ENCODE peak calls at places on chromosomes 5 and 9, in nine cellular contexts. Z, Y, V, E, X, U, B, T and C are unnamed samples.

GRCh38 chr5:63053019-63053638 is 474.5 kb downstream of the LRRC70 start:
- DNase-seq in Z (no peak), Y (no peak), V (no peak), E (peak), X (no peak), U (no peak), B (peak), T (no peak), C (no peak)

GRCh38 chr5:4375640-4376039 is 764.5 kb upstream of the ADAMTS16 start:
- DNase-seq in Z (no peak), Y (no peak), V (no peak), E (no peak), X (no peak), U (no peak), B (no peak), T (no peak), C (no peak)

GRCh38 chr9:78325343-78325742 is 28.4 kb downstream of the PSAT1 start:
- DNase-seq in Z (peak), Y (peak), V (peak), E (no peak), X (no peak), U (no peak), B (peak), T (no peak), C (peak)

GRCh38 chr5:51194626-51195025 is 188.6 kb upstream of the ISL1 start:
- DNase-seq in Z (no peak), Y (no peak), V (no peak), E (no peak), X (no peak), U (no peak), B (no peak), T (no peak), C (no peak)

GRCh38 chr5:130710596-130710995 is 454.5 kb downstream of the HINT1 start:
- DNase-seq in Z (no peak), Y (no peak), V (no peak), E (peak), X (no peak), U (no peak), B (peak), T (no peak), C (no peak)

GRCh38 chr9:130265431-130266235 is at the start of gene HMCN2:
- DNase-seq in Z (no peak), Y (no peak), V (peak), E (no peak), X (no peak), U (no peak), B (no peak), T (no peak), C (no peak)

GRCh38 chr5:500491-500890 is 23.8 kb downstream of the SLC9A3 start:
- DNase-seq in Z (no peak), Y (no peak), V (no peak), E (no peak), X (no peak), U (no peak), B (no peak), T (no peak), C (no peak)

GRCh38 chr5:140018920-140019644 is 24.0 kb downstream of the NRG2 start:
- DNase-seq in Z (no peak), Y (no peak), V (no peak), E (no peak), X (no peak), U (no peak), B (no peak), T (no peak), C (no peak)